ENCODE peak calls at places on chromosomes 5 and 9, in six cellular contexts. X, I, L, T, F and H are unnamed samples.
A peak's percentile ranks its signal among the peaks of the same experiment; 100 is the strongest.

GRCh38 chr5:149265559-149265958 is 6.1 kb upstream of the AFAP1L1 start:
- DNase-seq in X (peak; percentile 30), I (peak; percentile 77), L (peak; percentile 48), T (peak; percentile 55), F (no peak), H (no peak)

GRCh38 chr5:166236327-166236726 is 2055.1 kb upstream of the WWC1 start:
- DNase-seq in X (no peak), I (no peak), L (no peak), T (no peak), F (no peak), H (no peak)

GRCh38 chr5:143106175-143106574 is 297.3 kb downstream of the NR3C1 start:
- DNase-seq in X (peak; percentile 54), I (peak; percentile 80), L (peak; percentile 47), T (peak; percentile 50), F (no peak), H (no peak)

GRCh38 chr9:21831841-21832509 is 29.5 kb downstream of the MTAP start:
- DNase-seq in X (peak; percentile 94), I (peak; percentile 71), L (peak; percentile 93), T (peak; percentile 95), F (no peak), H (peak; percentile 51)

GRCh38 chr5:155839251-155840037 is 487.5 kb upstream of the SGCD start:
- DNase-seq in X (no peak), I (no peak), L (no peak), T (no peak), F (no peak), H (no peak)

GRCh38 chr5:153907170-153907775 is 131.4 kb downstream of the FAM114A2 start:
- DNase-seq in X (no peak), I (peak; percentile 10), L (no peak), T (no peak), F (no peak), H (no peak)

GRCh38 chr9:110189001-110189400 is 19.0 kb downstream of the C9orf152 start:
- DNase-seq in X (no peak), I (peak; percentile 62), L (no peak), T (no peak), F (no peak), H (no peak)

GRCh38 chr9:121860744-121861143 is 209.3 kb downstream of the DAB2IP start:
- DNase-seq in X (peak; percentile 91), I (peak; percentile 90), L (peak; percentile 95), T (no peak), F (no peak), H (no peak)

GRCh38 chr9:136131629-136132499 is 13.2 kb upstream of the TMEM250 start:
- DNase-seq in X (no peak), I (no peak), L (no peak), T (no peak), F (no peak), H (no peak)

GRCh38 chr5:8457187-8458037 is 588.5 kb downstream of the MTRR start:
- DNase-seq in X (peak; percentile 94), I (peak; percentile 99), L (peak; percentile 98), T (peak; percentile 94), F (peak; percentile 96), H (peak; percentile 76)

GRCh38 chr5:41772785-41773442 is 97.3 kb downstream of the OXCT1 start:
- DNase-seq in X (no peak), I (no peak), L (no peak), T (no peak), F (no peak), H (no peak)

GRCh38 chr9:83218411-83219090 is 155.6 kb upstream of the RASEF start:
- DNase-seq in X (no peak), I (no peak), L (no peak), T (peak; percentile 22), F (no peak), H (no peak)

GRCh38 chr5:57887851-57888621 is 405.4 kb upstream of the ACTBL2 start:
- DNase-seq in X (peak; percentile 69), I (peak; percentile 70), L (peak; percentile 73), T (peak; percentile 75), F (no peak), H (peak; percentile 12)

GRCh38 chr9:89539374-89539773 is 41.5 kb upstream of the SEMA4D start:
- DNase-seq in X (no peak), I (no peak), L (no peak), T (no peak), F (no peak), H (no peak)

GRCh38 chr5:11737010-11737409 is 167.2 kb downstream of the CTNND2 start:
- DNase-seq in X (peak; percentile 1), I (no peak), L (no peak), T (no peak), F (no peak), H (no peak)

GRCh38 chr9:127365461-127365860 is 31.5 kb upstream of the SLC2A8 start:
- DNase-seq in X (no peak), I (no peak), L (no peak), T (no peak), F (no peak), H (no peak)

GRCh38 chr5:42950466-42951168 is 89.5 kb downstream of the ANXA2R start:
- DNase-seq in X (peak; percentile 100), I (peak; percentile 99), L (peak; percentile 100), T (peak; percentile 99), F (no peak), H (peak; percentile 62)

GRCh38 chr5:65994117-65994786 is 67.9 kb downstream of the ERBIN start:
- DNase-seq in X (no peak), I (no peak), L (no peak), T (no peak), F (no peak), H (no peak)

GRCh38 chr5:159525117-159525516 is 194.8 kb upstream of the IL12B start:
- DNase-seq in X (no peak), I (no peak), L (peak; percentile 42), T (no peak), F (no peak), H (no peak)

GRCh38 chr9:118059520-118060278 is 355.5 kb downstream of the TLR4 start:
- DNase-seq in X (peak; percentile 2), I (peak; percentile 14), L (peak; percentile 37), T (peak; percentile 23), F (no peak), H (no peak)

GRCh38 chr5:14948341-14948830 is 76.8 kb upstream of the ANKH start:
- DNase-seq in X (peak; percentile 52), I (no peak), L (peak; percentile 52), T (no peak), F (no peak), H (no peak)

DNA sequence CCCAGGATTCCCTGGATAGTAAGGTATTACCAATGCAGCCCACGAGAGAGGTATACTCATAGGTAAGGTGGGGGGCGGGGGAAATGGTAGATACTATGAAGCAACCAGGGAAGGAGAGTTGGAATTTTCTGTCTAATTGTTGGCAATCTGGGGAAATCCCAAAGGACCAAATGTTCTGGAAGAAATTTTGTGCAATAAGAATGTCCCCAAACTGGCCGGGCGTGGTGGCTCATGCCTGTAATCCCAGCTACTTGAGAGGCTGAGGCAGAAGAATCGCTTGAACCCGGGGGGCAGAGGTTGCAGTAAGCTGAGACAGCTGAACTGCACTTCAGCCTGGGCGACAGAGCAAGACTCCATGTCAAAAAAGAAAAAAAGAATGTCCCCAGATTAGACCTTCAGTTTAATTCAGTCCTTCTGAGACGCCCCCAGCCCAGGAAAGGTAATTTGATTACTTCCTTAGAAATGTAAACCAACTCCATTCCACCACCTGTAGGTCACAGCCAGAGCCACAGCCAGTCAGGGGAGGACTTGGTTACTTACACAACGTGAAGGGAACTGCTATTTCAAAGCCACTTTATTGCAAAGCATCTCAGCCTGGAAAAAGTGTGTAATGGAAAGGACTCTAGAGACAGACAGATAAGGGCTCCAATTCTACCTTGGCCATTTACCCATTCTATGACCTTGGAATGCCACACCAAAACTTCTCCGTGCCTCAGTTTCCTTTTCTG is 50.0 kb upstream of the KLF4 start:
- DNase-seq in X (no peak), I (no peak), L (no peak), T (no peak), F (no peak), H (no peak)
- TF ChIP-seq CTCF in X (no peak), I (no peak), L (no peak), T (peak; percentile 8), F (no peak), H (no peak)

DNA sequence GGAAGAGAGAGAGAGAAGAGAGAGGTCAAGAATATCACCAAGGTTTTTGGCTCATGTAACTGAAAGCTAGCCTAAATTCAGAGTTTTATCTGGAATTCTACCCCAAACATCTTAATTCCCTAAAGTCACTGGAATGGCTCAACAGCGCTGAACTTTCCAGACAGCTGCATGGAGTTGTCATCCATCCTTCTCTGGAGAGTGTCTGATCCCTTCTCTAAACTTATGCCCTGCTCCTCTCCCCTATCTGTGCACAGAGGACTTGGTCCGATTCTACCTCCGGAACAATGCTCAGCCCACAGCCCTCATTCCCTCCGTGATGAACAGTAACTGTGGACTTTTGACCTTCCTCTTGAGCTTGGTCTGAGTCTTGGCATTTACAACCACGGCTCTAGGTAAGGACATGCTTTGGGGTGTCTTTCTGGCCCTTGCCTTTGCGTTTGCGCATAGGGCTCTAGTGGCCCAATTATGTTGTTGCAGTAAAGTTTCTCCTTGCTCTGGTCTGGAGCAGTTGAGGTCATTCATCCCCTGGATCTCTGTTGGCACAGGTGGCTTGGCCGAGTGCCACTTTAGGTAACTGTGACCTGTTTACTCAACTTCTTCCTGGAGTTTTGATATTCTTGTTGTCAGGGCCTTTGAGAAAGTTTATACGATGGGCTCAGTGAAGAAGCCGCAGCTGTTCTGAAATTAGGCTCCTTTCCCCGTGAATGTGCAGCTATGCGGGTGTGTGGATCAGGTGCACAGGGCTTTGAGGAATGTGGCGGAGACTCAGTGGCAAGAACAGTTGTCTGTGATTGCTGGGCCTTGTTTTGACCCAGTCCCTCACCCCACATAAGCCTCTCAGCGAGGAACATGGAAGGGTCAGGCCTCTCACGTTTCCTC is 18.4 kb upstream of the CD180 start:
- DNase-seq in X (no peak), I (no peak), L (no peak), T (peak; percentile 11), F (no peak), H (no peak)
- TF ChIP-seq CTCF in X (no peak), I (no peak), L (no peak), T (no peak), F (no peak), H (no peak)

DNA sequence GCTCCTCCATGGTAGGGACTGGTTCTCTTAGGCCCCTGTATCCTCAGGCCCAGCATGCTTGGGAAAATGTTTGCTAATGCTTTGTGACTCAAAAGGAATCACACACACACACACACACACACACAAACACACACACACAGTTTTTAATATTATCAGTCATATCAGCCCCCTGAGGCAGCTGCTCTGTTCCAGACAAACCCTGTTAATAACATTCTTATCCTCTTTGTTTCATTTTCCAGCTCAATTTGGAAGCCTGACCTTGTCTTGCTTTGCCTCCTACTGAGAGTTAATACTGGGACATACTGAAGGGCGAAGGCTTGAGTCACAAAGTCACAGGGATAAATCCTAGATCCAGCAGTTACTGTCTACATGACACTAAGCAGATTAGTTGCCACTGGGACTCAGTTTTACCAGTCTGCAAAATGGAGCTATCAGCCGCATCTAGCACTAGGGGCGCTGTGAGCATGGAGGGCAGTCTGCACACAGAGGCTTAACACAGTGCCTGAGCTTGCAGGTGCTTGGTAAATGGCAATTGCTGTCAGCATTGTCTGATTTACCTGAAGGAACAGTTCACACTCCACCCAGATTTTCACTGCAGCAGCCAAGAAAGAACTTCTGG is 37.1 kb upstream of the KCNMB1 start:
- DNase-seq in X (no peak), I (no peak), L (no peak), T (no peak), F (no peak), H (peak; percentile 43)
- TF ChIP-seq CTCF in X (no peak), I (no peak), L (no peak), T (no peak), F (no peak), H (peak; percentile 52)

DNA sequence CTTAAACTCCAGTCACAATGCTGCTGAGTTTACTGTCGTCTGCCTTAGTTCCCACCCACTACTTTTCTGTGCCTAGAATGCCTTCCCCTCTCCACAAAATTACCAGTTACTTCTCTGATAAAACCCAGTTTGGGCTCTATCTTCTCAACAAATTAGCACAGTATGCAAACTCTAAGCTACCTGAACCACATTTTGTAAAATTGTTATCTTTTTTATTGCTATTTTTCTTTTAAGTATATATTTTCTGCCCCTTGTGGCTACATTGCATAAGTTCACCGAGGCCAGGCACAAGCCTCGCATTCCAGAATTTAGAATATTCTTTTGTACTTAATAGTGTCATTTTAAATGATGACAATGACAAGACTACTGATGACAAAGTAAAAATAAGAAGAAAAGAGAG is 60.0 kb downstream of the POU5F2 start:
- DNase-seq in X (no peak), I (peak; percentile 33), L (peak; percentile 22), T (no peak), F (no peak), H (no peak)
- TF ChIP-seq CTCF in X (peak; percentile 27), I (peak; percentile 8), L (peak; percentile 47), T (no peak), F (no peak), H (no peak)